ENCODE peak calls at places on chromosomes 12 and 14, in five cellular contexts. W is suprapubic skin, M is A549, I is GM12878, T is ovary. Y is an unnamed sample.

GRCh38 chr12:57724936-57725740 is 13.4 kb downstream of the AGAP2 start:
- DNase-seq in W (no peak), M (no peak), I (no peak), T (no peak), Y (no peak)

GRCh38 chr12:29222200-29222599 is 73.1 kb downstream of the FAR2 start:
- DNase-seq in W (no peak), M (no peak), I (no peak), T (no peak), Y (no peak)

GRCh38 chr14:63248211-63248610 is 44.0 kb downstream of the RHOJ start:
- DNase-seq in W (no peak), M (no peak), I (no peak), T (no peak), Y (no peak)

GRCh38 chr14:95222151-95222631 is 64.9 kb upstream of the DICER1 start:
- DNase-seq in W (no peak), M (no peak), I (no peak), T (no peak), Y (peak; percentile 66)

GRCh38 chr12:79547735-79548347 is 142.9 kb downstream of the PAWR start:
- DNase-seq in W (no peak), M (peak; percentile 84), I (peak; percentile 9), T (no peak), Y (peak; percentile 61)

GRCh38 chr12:49909826-49910225 is 6.1 kb upstream of the FAIM2 start:
- DNase-seq in W (no peak), M (no peak), I (no peak), T (peak; percentile 41), Y (no peak)

GRCh38 chr12:79402626-79403025 is 288.1 kb downstream of the PAWR start:
- DNase-seq in W (no peak), M (no peak), I (no peak), T (no peak), Y (no peak)

GRCh38 chr14:76763362-76764041 is 2.2 kb downstream of the VASH1 start:
- DNase-seq in W (peak; percentile 47), M (no peak), I (no peak), T (no peak), Y (no peak)

GRCh38 chr12:62785941-62786559 is 148.9 kb downstream of the PPM1H start:
- DNase-seq in W (no peak), M (peak; percentile 99), I (no peak), T (no peak), Y (peak; percentile 8)

GRCh38 chr12:18403182-18403581 is 141.9 kb downstream of the PIK3C2G start:
- DNase-seq in W (no peak), M (no peak), I (no peak), T (no peak), Y (no peak)

GRCh38 chr12:67509987-67510386 is 138.6 kb upstream of the DYRK2 start:
- DNase-seq in W (no peak), M (no peak), I (no peak), T (no peak), Y (no peak)

GRCh38 chr14:81829447-81829846 is 295.8 kb upstream of the SEL1L start:
- DNase-seq in W (no peak), M (no peak), I (no peak), T (no peak), Y (no peak)
- H3K27ac ChIP-seq in W (no peak overlapping the region), M (no peak overlapping the region), I (no peak overlapping the region), T (no peak overlapping the region), Y (no peak overlapping the region)

DNA sequence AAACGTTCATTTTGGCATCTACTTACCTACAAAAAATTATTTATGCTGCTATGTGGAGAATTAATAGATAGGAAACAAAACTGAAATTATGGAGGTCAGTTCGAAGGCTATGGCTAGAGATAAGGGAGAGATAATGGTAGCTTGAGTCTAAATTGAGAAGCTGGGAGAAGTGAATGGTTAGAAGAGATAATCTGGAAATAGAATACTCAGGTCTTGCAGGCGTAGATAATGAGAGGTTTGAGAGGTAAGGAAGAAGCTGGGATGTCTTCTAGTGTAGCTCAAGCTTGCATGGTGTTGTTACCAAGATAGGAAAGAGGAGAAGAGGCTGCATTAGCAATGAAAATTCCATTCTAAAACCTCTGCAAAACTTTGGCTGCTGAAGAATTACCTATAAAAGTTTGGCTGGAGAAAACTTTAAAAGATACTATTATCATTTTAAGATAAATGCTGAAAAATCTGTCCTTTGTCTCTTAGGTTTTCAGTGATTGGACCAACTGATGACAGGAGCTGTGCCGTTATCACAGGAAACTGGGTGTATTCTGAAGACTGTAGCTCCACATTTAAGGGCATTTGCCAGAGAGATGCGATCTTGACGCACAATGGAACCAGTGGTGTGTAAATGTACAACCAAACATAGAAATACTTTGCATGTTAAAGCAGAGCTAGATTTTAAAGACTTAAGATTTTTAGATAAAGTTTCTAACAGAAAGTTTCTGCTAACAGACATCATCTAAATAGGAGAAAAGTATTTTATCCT is 14.1 kb downstream of the KLRF2 start:
- DNase-seq in W (no peak), M (no peak), I (no peak), T (no peak), Y (no peak)
- TF ChIP-seq EP300 in W (no peak), M (no peak), I (no peak), T (no peak), Y (no peak)

DNA sequence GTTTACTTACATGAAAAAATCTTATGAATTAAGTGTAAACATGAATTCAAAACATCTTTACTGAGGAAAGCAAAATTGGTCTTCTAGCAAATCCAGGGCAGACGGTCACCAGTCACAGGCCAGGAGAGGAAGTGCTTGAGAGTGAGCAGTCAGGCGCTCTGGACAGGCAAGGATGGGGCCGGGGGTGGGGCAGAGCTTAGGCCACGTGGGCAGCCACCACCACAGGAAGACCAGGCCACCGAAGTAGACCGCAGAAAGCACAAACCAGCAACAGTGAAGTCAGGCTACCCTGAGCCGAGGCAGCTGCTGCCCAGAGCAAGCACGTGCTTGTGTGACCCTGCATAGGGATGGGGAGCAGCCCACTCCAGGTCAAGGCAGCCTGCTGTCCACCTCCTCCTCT is 33.5 kb downstream of the SLC6A12 start:
- DNase-seq in W (no peak), M (no peak), I (peak; percentile 25), T (no peak), Y (peak; percentile 34)
- H3K27ac ChIP-seq in W (no peak overlapping the region), M (no peak overlapping the region), I (no peak overlapping the region), T (no peak overlapping the region), Y (no peak overlapping the region)

GRCh38 chr14:89954045-89955021 is at the start of gene EFCAB11:
- DNase-seq in W (peak; percentile 98), M (peak; percentile 97), I (peak; percentile 93), T (peak; percentile 98), Y (peak; percentile 97)

GRCh38 chr14:89953602-89954001 is 928 bp downstream of the EFCAB11 start:
- DNase-seq in W (no peak), M (no peak), I (no peak), T (no peak), Y (no peak)

GRCh38 chr14:89955022-89955414 is 488 bp upstream of the EFCAB11 start:
- DNase-seq in W (no peak), M (no peak), I (no peak), T (no peak), Y (no peak)

GRCh38 chr14:89956294-89957009 is 725 bp downstream of the TDP1 start:
- DNase-seq in W (peak; percentile 82), M (peak; percentile 48), I (peak; percentile 48), T (peak; percentile 53), Y (peak; percentile 20)

DNA sequence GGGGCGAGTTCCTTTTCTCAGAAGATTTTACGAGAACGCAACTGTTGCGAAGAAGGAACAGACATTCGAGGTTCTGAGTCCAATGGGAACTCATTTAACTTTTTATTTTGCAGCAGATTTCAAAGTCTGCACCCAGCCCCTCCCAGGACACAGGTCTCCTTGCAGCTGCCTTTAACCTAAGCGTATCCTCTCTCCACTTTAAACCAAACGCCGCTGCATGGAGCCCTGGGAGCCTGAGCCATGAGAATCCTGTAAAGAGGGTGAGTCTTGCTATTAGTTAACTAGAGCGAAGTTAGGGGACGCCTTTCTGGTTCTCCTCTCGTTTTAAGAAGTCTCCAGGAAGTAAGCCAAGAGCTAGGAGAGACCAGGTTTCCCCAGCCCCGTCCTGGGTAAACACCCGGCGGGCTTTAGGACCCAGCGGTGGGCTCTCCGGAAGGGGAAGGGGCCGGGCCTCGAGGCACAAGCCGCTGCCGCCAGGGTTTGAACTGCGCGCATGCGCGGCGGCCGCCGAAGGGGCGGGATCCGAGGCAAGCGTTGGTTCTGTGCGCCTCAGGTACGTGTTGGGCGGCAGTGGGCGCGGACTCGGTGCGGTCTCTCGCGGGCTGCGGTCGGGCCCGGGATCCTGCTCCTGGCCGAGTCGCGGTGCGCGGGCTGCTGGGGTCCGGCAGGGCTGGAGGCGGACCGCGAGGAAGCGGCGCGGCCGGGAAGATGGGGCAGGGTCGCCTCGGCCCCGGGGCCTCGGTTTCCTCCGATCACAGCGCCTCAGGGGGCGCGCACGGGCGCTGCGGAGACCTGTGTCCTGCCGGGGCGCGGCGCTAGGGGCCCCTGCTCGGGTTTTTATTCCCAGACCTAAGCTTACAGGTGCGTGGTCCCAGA is at the start of gene TDP1:
- DNase-seq in W (peak; percentile 97), M (peak; percentile 92), I (peak; percentile 78), T (peak; percentile 98), Y (peak; percentile 85)
- TF ChIP-seq EP300 in W (no peak), M (no peak), I (no peak), T (no peak), Y (peak; percentile 86)

DNA sequence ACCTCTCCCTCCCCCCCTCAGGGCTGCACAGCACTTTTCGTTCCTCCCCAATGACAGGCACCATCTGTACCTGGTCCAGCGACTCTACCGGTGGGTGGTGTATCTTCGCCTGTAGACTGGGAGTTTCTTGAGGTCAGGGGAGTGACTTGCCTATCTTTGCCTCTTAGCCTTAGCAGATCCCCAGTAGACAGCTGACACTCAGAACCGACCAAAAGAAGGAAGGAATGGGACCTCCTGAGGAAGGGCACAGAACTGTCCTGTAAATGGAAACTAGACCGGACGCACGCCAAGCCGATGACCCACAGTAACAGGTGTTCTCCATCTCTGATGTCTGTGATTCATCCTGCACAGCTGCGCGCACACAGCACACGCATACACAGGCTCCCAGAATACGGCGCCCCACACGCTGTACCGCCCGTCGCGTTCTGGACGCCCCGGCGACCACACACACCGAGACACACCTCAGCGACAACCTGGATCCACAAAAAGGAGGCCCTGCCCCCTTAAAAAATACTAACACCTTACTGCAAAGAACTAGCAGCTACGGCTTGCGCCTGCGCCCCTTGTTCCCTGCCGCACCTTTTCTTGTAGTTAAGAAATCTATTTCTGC is 673 bp upstream of the TTC9 start:
- DNase-seq in W (no peak), M (peak; percentile 47), I (peak; percentile 60), T (peak; percentile 34), Y (no peak)
- H3K27ac ChIP-seq in W (no peak overlapping the region), M (peak overlapping the region; percentile 92), I (peak overlapping the region; percentile 88), T (no peak overlapping the region), Y (no peak overlapping the region)

GRCh38 chr12:129213551-129213950 is 360.3 kb downstream of the GLT1D1 start:
- DNase-seq in W (no peak), M (no peak), I (no peak), T (no peak), Y (no peak)

GRCh38 chr12:129212221-129212630 is 358.9 kb downstream of the GLT1D1 start:
- DNase-seq in W (no peak), M (no peak), I (no peak), T (no peak), Y (no peak)

DNA sequence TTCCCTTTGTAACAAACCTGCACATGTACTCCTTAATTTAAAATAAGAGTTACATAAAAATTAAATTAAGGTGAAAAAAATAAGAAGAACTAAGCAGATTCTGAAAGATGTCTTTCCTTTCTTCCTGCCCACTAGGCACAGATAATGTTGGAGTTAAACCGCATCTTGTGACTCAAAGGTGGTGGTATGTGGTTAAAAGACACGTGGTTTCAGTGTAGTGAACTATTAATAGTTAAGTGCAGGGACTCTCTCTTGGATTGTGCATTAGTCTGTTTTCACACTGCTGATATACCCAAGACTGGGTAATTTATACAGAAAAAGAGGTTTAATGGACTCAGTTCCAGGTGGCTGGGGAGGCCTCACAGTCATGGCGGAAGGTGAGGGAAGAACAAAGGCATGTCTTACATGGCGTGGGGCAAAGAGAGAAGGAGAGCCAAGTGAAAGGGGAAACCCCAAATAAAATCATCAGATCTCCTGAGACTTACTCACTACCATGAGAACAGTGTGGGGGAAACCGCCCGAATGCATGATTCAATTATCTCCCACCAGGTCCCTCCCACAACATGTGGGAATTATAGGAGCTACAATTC is 362.3 kb downstream of the GLT1D1 start:
- DNase-seq in W (no peak), M (no peak), I (no peak), T (no peak), Y (no peak)
- TF ChIP-seq EP300 in W (no peak), M (no peak), I (no peak), T (no peak), Y (no peak)